ENCODE peak calls at places on chromosomes 7 and 10, in ten cellular contexts. W, B, L, D, P, G, S, M, Y and J are unnamed samples. For H3K4me1, the result is how much of the 10 kb centered on the place peaks cover.

GRCh38 chr7:42914009-42914725 is 2.3 kb upstream of the C7orf25 start:
- DNase-seq in W (no peak), B (no peak), L (no peak), D (peak), P (no peak), G (no peak), S (no peak), M (no peak), Y (no peak), J (no peak)

GRCh38 chr7:126606331-126606730 is 646.4 kb downstream of the GRM8 start:
- DNase-seq in W (no peak), B (no peak), L (no peak), D (no peak), P (no peak), G (no peak), S (no peak), M (no peak), Y (no peak), J (no peak)

GRCh38 chr10:106424076-106424475 is 740.4 kb downstream of the SORCS1 start:
- DNase-seq in W (no peak), B (peak), L (no peak), D (peak), P (no peak), G (no peak), S (no peak), M (no peak), Y (no peak), J (no peak)

GRCh38 chr7:51647931-51648351 is 331.3 kb upstream of the COBL start:
- DNase-seq in W (no peak), B (no peak), L (no peak), D (peak), P (no peak), G (no peak), S (peak), M (peak), Y (peak), J (peak)

GRCh38 chr10:75971402-75972211 is 540.2 kb downstream of the LRMDA start:
- DNase-seq in W (no peak), B (no peak), L (no peak), D (peak), P (peak), G (no peak), S (no peak), M (no peak), Y (no peak), J (no peak)

GRCh38 chr7:28669329-28669728 is 257.0 kb downstream of the CREB5 start:
- DNase-seq in W (no peak), B (no peak), L (no peak), D (no peak), P (no peak), G (no peak), S (no peak), M (no peak), Y (no peak), J (no peak)

GRCh38 chr10:107914450-107915276 is 750.2 kb upstream of the SORCS1 start:
- DNase-seq in W (peak), B (peak), L (no peak), D (peak), P (no peak), G (peak), S (no peak), M (no peak), Y (no peak), J (peak)

GRCh38 chr10:84184517-84184916 is 9.8 kb upstream of the CDHR1 start:
- DNase-seq in W (no peak), B (no peak), L (no peak), D (no peak), P (no peak), G (no peak), S (no peak), M (no peak), Y (no peak), J (no peak)

GRCh38 chr10:21475393-21475792 is 50.1 kb downstream of the SKIDA1 start:
- DNase-seq in W (no peak), B (no peak), L (no peak), D (no peak), P (no peak), G (no peak), S (no peak), M (no peak), Y (no peak), J (no peak)

GRCh38 chr7:70466725-70467364 is 665.1 kb upstream of the GALNT17 start:
- DNase-seq in W (no peak), B (no peak), L (no peak), D (no peak), P (no peak), G (no peak), S (no peak), M (no peak), Y (no peak), J (no peak)

DNA sequence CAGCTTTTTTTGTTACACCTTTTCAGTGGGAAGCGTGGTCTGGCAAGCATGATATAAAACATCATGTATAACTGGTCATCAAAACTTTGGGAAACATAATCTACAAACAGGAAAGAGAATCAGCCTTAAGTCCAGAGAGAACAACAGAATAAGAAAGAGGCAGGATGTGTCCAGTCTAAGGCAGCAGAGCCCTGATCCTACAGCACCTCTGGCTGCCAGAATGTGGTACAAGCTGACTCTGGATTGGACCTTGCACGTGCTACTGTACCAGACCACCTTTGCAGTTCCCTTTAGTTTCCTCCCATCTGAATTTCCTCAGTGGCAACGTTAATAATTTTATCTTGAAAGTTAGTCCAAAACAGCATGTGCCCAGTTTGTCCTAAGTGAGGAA is 824.6 kb upstream of the IGFBP3 start:
- DNase-seq in W (no peak), B (no peak), L (no peak), D (no peak), P (no peak), G (no peak), S (no peak), M (no peak), Y (no peak), J (peak)
- TF ChIP-seq CTCF in W (peak), B (no peak), L (no peak), D (peak), P (no peak), G (peak), S (peak), M (no peak), Y (no peak), J (peak)

GRCh38 chr7:130951976-130952313 is 217.9 kb upstream of the KLF14 start:
- DNase-seq in W (no peak), B (no peak), L (no peak), D (no peak), P (no peak), G (no peak), S (no peak), M (no peak), Y (no peak), J (no peak)

GRCh38 chr7:130952477-130952876 is 218.5 kb upstream of the KLF14 start:
- DNase-seq in W (no peak), B (no peak), L (no peak), D (no peak), P (no peak), G (no peak), S (no peak), M (no peak), Y (no peak), J (no peak)

GRCh38 chr7:130954918-130955559 is 221.0 kb upstream of the KLF14 start:
- DNase-seq in W (no peak), B (no peak), L (no peak), D (no peak), P (no peak), G (no peak), S (no peak), M (no peak), Y (no peak), J (no peak)

GRCh38 chr7:130951303-130951975 is 217.4 kb upstream of the KLF14 start:
- DNase-seq in W (no peak), B (no peak), L (no peak), D (no peak), P (no peak), G (no peak), S (no peak), M (no peak), Y (no peak), J (no peak)

DNA sequence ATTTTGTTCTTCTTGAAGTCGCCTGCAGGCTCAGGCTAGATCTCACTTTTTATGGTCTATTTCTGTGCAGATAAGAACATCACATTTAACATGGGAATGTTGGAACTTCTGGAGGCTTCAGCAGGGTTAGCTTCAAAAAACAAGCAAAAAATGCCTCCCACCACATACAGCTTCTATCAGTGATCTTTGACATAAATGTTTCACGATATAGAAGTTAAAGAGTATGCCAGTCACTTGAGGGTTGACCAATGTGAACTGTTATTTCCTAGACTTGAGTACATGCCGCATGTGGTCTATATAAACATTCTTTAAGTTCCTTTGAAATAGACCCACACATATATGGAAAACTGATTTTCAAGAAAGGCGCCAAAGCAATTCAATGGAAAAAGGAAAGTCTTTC is 219.2 kb upstream of the KLF14 start:
- DNase-seq in W (no peak), B (no peak), L (no peak), D (no peak), P (no peak), G (no peak), S (no peak), M (no peak), Y (no peak), J (no peak)
- H3K4me1 ChIP-seq in W (under half), B (half or more), L (under half), D (under half), P (under half), G (under half), S (under half), M (under half), Y (half or more), J (under half)

GRCh38 chr7:82600601-82601000 is 157.0 kb upstream of the CACNA2D1 start:
- DNase-seq in W (no peak), B (peak), L (no peak), D (no peak), P (no peak), G (no peak), S (no peak), M (no peak), Y (no peak), J (no peak)
- TF ChIP-seq CTCF in W (no peak), B (peak), L (no peak), D (peak), P (no peak), G (no peak), S (no peak), M (no peak), Y (no peak), J (no peak)

GRCh38 chr10:95513008-95513589 is 48.1 kb downstream of the SORBS1 start:
- DNase-seq in W (no peak), B (no peak), L (no peak), D (no peak), P (no peak), G (peak), S (no peak), M (no peak), Y (peak), J (peak)

GRCh38 chr10:95511314-95511713 is 49.9 kb downstream of the SORBS1 start:
- DNase-seq in W (no peak), B (no peak), L (no peak), D (no peak), P (no peak), G (no peak), S (no peak), M (no peak), Y (no peak), J (no peak)

GRCh38 chr10:95516774-95517373 is 44.3 kb downstream of the SORBS1 start:
- DNase-seq in W (no peak), B (no peak), L (no peak), D (no peak), P (no peak), G (no peak), S (no peak), M (no peak), Y (no peak), J (no peak)

GRCh38 chr10:95517536-95518454 is 43.4 kb downstream of the SORBS1 start:
- DNase-seq in W (no peak), B (no peak), L (no peak), D (peak), P (no peak), G (peak), S (no peak), M (no peak), Y (peak), J (peak)

GRCh38 chr10:95513941-95514392 is 47.2 kb downstream of the SORBS1 start:
- DNase-seq in W (no peak), B (peak), L (peak), D (peak), P (peak), G (peak), S (no peak), M (no peak), Y (peak), J (peak)
- H3K4me1 ChIP-seq in W (under half), B (under half), L (half or more), D (under half), P (under half), G (under half), S (under half), M (under half), Y (half or more), J (half or more)

DNA sequence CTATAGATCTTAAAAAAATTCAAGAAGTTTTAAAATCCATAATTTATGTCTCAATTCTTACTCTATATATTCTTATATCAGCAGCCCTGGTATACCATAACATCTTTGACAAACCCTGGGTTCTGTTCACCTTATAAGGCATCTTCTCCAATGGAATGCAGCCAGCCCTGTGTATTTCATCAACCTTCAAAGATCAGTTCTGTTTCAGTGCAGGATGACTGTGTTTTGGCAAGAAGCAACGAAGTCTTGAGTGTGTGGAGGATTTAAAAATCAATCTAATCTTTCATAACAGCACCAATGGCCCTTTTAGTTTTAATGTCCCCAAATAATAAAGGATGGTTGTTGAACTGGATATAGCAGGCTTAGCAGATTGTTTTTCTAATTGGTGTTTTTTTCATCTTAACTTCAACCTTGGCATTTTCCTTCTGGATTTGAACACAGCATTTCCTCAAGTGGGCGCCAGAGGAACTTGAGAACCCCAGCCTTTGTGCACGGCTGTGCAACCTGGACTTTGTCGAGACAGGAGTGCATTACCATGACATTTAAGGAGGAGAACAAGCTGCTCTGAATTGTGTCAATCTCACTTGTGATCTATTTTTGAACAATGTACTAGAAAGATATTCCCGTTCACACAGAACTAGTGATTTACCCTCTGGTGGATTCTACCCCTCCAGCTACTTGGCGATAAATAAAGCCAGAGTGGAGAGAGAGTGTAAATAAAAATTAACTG is 313.3 kb upstream of the AKR1E2 start:
- DNase-seq in W (peak), B (peak), L (no peak), D (peak), P (peak), G (no peak), S (peak), M (no peak), Y (peak), J (peak)
- TF ChIP-seq CTCF in W (peak), B (peak), L (peak), D (peak), P (peak), G (peak), S (peak), M (peak), Y (no peak), J (peak)

GRCh38 chr10:44071479-44071878 is 313.4 kb downstream of the CXCL12 start:
- DNase-seq in W (no peak), B (no peak), L (no peak), D (peak), P (no peak), G (no peak), S (no peak), M (no peak), Y (no peak), J (no peak)
- H3K4me1 ChIP-seq in W (under half), B (under half), L (under half), D (under half), P (under half), G (under half), S (under half), M (under half), Y (under half), J (under half)